ENCODE peak calls at places on chromosomes 3 and 15, in eight cellular contexts. One of them, this sample, is unnamed.
A peak's percentile ranks its signal among the peaks of the same experiment; 100 is the strongest.

GRCh38 chr3:133572158-133573053 is 1.1 kb upstream of the CDV3 start:
- DNase-seq in progenitor cell of endocrine pancreas: no peak
- DNase-seq in activated T-cell treated with anti-CD3 and anti-CD28 coated beads for 1 hour: no peak
- DNase-seq in PC-9: no peak
- DNase-seq in NCI-H345: no peak
- DNase-seq in AG09309: no peak
- DNase-seq in upper lobe of right lung: no peak
- DNase-seq in GM03348: no peak
- DNase-seq in this sample: no peak

GRCh38 chr3:101253429-101253828 is 66.9 kb downstream of the IMPG2 start:
- DNase-seq in progenitor cell of endocrine pancreas: no peak
- DNase-seq in upper lobe of right lung: no peak
- DNase-seq in GM03348: no peak
- DNase-seq in AG09309: no peak
- DNase-seq in PC-9: no peak
- DNase-seq in NCI-H345: no peak
- DNase-seq in activated T-cell treated with anti-CD3 and anti-CD28 coated beads for 1 hour: no peak
- DNase-seq in this sample: no peak

GRCh38 chr15:88484781-88485246 is 17.3 kb downstream of the MRPS11 start:
- DNase-seq in PC-9: no peak
- DNase-seq in AG09309: peak; percentile 47
- DNase-seq in upper lobe of right lung: no peak
- DNase-seq in progenitor cell of endocrine pancreas: no peak
- DNase-seq in NCI-H345: no peak
- DNase-seq in GM03348: peak; percentile 78
- DNase-seq in activated T-cell treated with anti-CD3 and anti-CD28 coated beads for 1 hour: no peak
- DNase-seq in this sample: peak; percentile 21

GRCh38 chr3:184781801-184782200 is 30.2 kb upstream of the VPS8 start:
- DNase-seq in progenitor cell of endocrine pancreas: no peak
- DNase-seq in upper lobe of right lung: no peak
- DNase-seq in NCI-H345: no peak
- DNase-seq in PC-9: no peak
- DNase-seq in activated T-cell treated with anti-CD3 and anti-CD28 coated beads for 1 hour: no peak
- DNase-seq in AG09309: no peak
- DNase-seq in GM03348: no peak
- DNase-seq in this sample: no peak

GRCh38 chr3:196740476-196741400 is 1.1 kb downstream of the PAK2 start:
- DNase-seq in NCI-H345: peak; percentile 64
- DNase-seq in PC-9: no peak
- DNase-seq in activated T-cell treated with anti-CD3 and anti-CD28 coated beads for 1 hour: no peak
- DNase-seq in AG09309: no peak
- DNase-seq in upper lobe of right lung: peak; percentile 61
- DNase-seq in GM03348: peak; percentile 56
- DNase-seq in progenitor cell of endocrine pancreas: no peak
- DNase-seq in this sample: peak; percentile 48

GRCh38 chr15:54803139-54803808 is 393.5 kb downstream of the RSL24D1 start:
- DNase-seq in activated T-cell treated with anti-CD3 and anti-CD28 coated beads for 1 hour: no peak
- DNase-seq in PC-9: no peak
- DNase-seq in GM03348: no peak
- DNase-seq in AG09309: no peak
- DNase-seq in NCI-H345: no peak
- DNase-seq in upper lobe of right lung: no peak
- DNase-seq in progenitor cell of endocrine pancreas: no peak
- DNase-seq in this sample: no peak

GRCh38 chr15:90097475-90097874 is 4.8 kb downstream of the IDH2 start:
- DNase-seq in GM03348: no peak
- DNase-seq in upper lobe of right lung: no peak
- DNase-seq in PC-9: no peak
- DNase-seq in progenitor cell of endocrine pancreas: no peak
- DNase-seq in NCI-H345: no peak
- DNase-seq in AG09309: no peak
- DNase-seq in activated T-cell treated with anti-CD3 and anti-CD28 coated beads for 1 hour: peak; percentile 34
- DNase-seq in this sample: no peak

GRCh38 chr3:196643201-196643749 is 3.8 kb downstream of the NRROS start:
- DNase-seq in NCI-H345: no peak
- DNase-seq in progenitor cell of endocrine pancreas: no peak
- DNase-seq in activated T-cell treated with anti-CD3 and anti-CD28 coated beads for 1 hour: no peak
- DNase-seq in upper lobe of right lung: peak; percentile 82
- DNase-seq in GM03348: no peak
- DNase-seq in AG09309: no peak
- DNase-seq in PC-9: no peak
- DNase-seq in this sample: no peak

GRCh38 chr3:24583004-24583403 is 88.4 kb upstream of the THRB start:
- DNase-seq in GM03348: peak; percentile 39
- DNase-seq in progenitor cell of endocrine pancreas: no peak
- DNase-seq in AG09309: no peak
- DNase-seq in NCI-H345: no peak
- DNase-seq in PC-9: no peak
- DNase-seq in upper lobe of right lung: no peak
- DNase-seq in activated T-cell treated with anti-CD3 and anti-CD28 coated beads for 1 hour: no peak
- DNase-seq in this sample: no peak

GRCh38 chr3:30618508-30618907 is 12.1 kb downstream of the TGFBR2 start:
- DNase-seq in PC-9: no peak
- DNase-seq in upper lobe of right lung: no peak
- DNase-seq in GM03348: no peak
- DNase-seq in activated T-cell treated with anti-CD3 and anti-CD28 coated beads for 1 hour: no peak
- DNase-seq in progenitor cell of endocrine pancreas: no peak
- DNase-seq in AG09309: no peak
- DNase-seq in NCI-H345: no peak
- DNase-seq in this sample: no peak

GRCh38 chr3:133488785-133489367 is 84.6 kb upstream of the CDV3 start:
- DNase-seq in NCI-H345: no peak
- DNase-seq in GM03348: peak; percentile 68
- DNase-seq in PC-9: peak; percentile 54
- DNase-seq in upper lobe of right lung: no peak
- DNase-seq in progenitor cell of endocrine pancreas: no peak
- DNase-seq in activated T-cell treated with anti-CD3 and anti-CD28 coated beads for 1 hour: no peak
- DNase-seq in AG09309: peak; percentile 33
- DNase-seq in this sample: peak; percentile 73

GRCh38 chr3:186932281-186933181 is 2.2 kb downstream of the ST6GAL1 start:
- DNase-seq in activated T-cell treated with anti-CD3 and anti-CD28 coated beads for 1 hour: no peak
- DNase-seq in GM03348: no peak
- DNase-seq in NCI-H345: peak; percentile 3
- DNase-seq in progenitor cell of endocrine pancreas: no peak
- DNase-seq in AG09309: no peak
- DNase-seq in upper lobe of right lung: no peak
- DNase-seq in PC-9: no peak
- DNase-seq in this sample: no peak

GRCh38 chr3:132417695-132418520 is 606 bp downstream of the DNAJC13 start:
- DNase-seq in PC-9: peak; percentile 72
- DNase-seq in GM03348: peak; percentile 66
- DNase-seq in activated T-cell treated with anti-CD3 and anti-CD28 coated beads for 1 hour: no peak
- DNase-seq in NCI-H345: peak; percentile 21
- DNase-seq in AG09309: no peak
- DNase-seq in upper lobe of right lung: peak; percentile 81
- DNase-seq in progenitor cell of endocrine pancreas: no peak
- DNase-seq in this sample: peak; percentile 66

GRCh38 chr15:92917606-92918407 is 17.7 kb downstream of the CHD2 start:
- DNase-seq in NCI-H345: peak; percentile 88
- DNase-seq in progenitor cell of endocrine pancreas: peak; percentile 76
- DNase-seq in activated T-cell treated with anti-CD3 and anti-CD28 coated beads for 1 hour: peak; percentile 89
- DNase-seq in upper lobe of right lung: peak; percentile 90
- DNase-seq in GM03348: peak; percentile 79
- DNase-seq in PC-9: peak; percentile 88
- DNase-seq in AG09309: peak; percentile 73
- DNase-seq in this sample: peak; percentile 87

GRCh38 chr3:195956577-195956976 is 48.2 kb upstream of the TNK2 start:
- DNase-seq in activated T-cell treated with anti-CD3 and anti-CD28 coated beads for 1 hour: no peak
- DNase-seq in upper lobe of right lung: no peak
- DNase-seq in AG09309: no peak
- DNase-seq in progenitor cell of endocrine pancreas: no peak
- DNase-seq in NCI-H345: no peak
- DNase-seq in GM03348: no peak
- DNase-seq in PC-9: no peak
- DNase-seq in this sample: no peak

GRCh38 chr15:82174471-82174870 is 88.1 kb downstream of the EFL1 start:
- DNase-seq in upper lobe of right lung: no peak
- DNase-seq in activated T-cell treated with anti-CD3 and anti-CD28 coated beads for 1 hour: no peak
- DNase-seq in PC-9: no peak
- DNase-seq in NCI-H345: no peak
- DNase-seq in progenitor cell of endocrine pancreas: no peak
- DNase-seq in GM03348: peak; percentile 8
- DNase-seq in AG09309: no peak
- DNase-seq in this sample: peak; percentile 84

GRCh38 chr15:100334015-100334414 is 7.8 kb downstream of the ADAMTS17 start:
- DNase-seq in GM03348: no peak
- DNase-seq in activated T-cell treated with anti-CD3 and anti-CD28 coated beads for 1 hour: no peak
- DNase-seq in AG09309: no peak
- DNase-seq in NCI-H345: no peak
- DNase-seq in upper lobe of right lung: no peak
- DNase-seq in PC-9: no peak
- DNase-seq in progenitor cell of endocrine pancreas: no peak
- DNase-seq in this sample: no peak

GRCh38 chr3:57597973-57598351 is 818 bp upstream of the ARF4 start:
- DNase-seq in progenitor cell of endocrine pancreas: no peak
- DNase-seq in activated T-cell treated with anti-CD3 and anti-CD28 coated beads for 1 hour: peak; percentile 19
- DNase-seq in GM03348: peak; percentile 19
- DNase-seq in AG09309: no peak
- DNase-seq in NCI-H345: no peak
- DNase-seq in upper lobe of right lung: no peak
- DNase-seq in PC-9: no peak
- DNase-seq in this sample: no peak

GRCh38 chr3:13280856-13281656 is 139.1 kb downstream of the NUP210 start:
- DNase-seq in progenitor cell of endocrine pancreas: no peak
- DNase-seq in AG09309: no peak
- DNase-seq in upper lobe of right lung: peak; percentile 62
- DNase-seq in NCI-H345: no peak
- DNase-seq in activated T-cell treated with anti-CD3 and anti-CD28 coated beads for 1 hour: no peak
- DNase-seq in PC-9: no peak
- DNase-seq in GM03348: no peak
- DNase-seq in this sample: no peak

GRCh38 chr15:75049392-75049791 is 26.0 kb downstream of the PPCDC start:
- DNase-seq in AG09309: no peak
- DNase-seq in activated T-cell treated with anti-CD3 and anti-CD28 coated beads for 1 hour: no peak
- DNase-seq in GM03348: no peak
- DNase-seq in NCI-H345: peak; percentile 61
- DNase-seq in progenitor cell of endocrine pancreas: no peak
- DNase-seq in upper lobe of right lung: peak; percentile 89
- DNase-seq in PC-9: no peak
- DNase-seq in this sample: no peak

GRCh38 chr15:100201376-100202280 is 140.1 kb downstream of the ADAMTS17 start:
- DNase-seq in progenitor cell of endocrine pancreas: no peak
- DNase-seq in NCI-H345: no peak
- DNase-seq in GM03348: no peak
- DNase-seq in PC-9: no peak
- DNase-seq in upper lobe of right lung: no peak
- DNase-seq in AG09309: no peak
- DNase-seq in activated T-cell treated with anti-CD3 and anti-CD28 coated beads for 1 hour: no peak
- DNase-seq in this sample: peak; percentile 76

GRCh38 chr3:94413721-94414106 is 350.9 kb downstream of the NSUN3 start:
- DNase-seq in GM03348: peak; percentile 37
- DNase-seq in NCI-H345: no peak
- DNase-seq in activated T-cell treated with anti-CD3 and anti-CD28 coated beads for 1 hour: no peak
- DNase-seq in progenitor cell of endocrine pancreas: no peak
- DNase-seq in AG09309: no peak
- DNase-seq in upper lobe of right lung: no peak
- DNase-seq in PC-9: no peak
- DNase-seq in this sample: peak; percentile 92

GRCh38 chr15:72999586-72999985 is 52.7 kb upstream of the NEO1 start:
- DNase-seq in upper lobe of right lung: no peak
- DNase-seq in activated T-cell treated with anti-CD3 and anti-CD28 coated beads for 1 hour: no peak
- DNase-seq in AG09309: no peak
- DNase-seq in GM03348: no peak
- DNase-seq in PC-9: no peak
- DNase-seq in progenitor cell of endocrine pancreas: no peak
- DNase-seq in NCI-H345: no peak
- DNase-seq in this sample: no peak

GRCh38 chr3:30438121-30438520 is 168.3 kb upstream of the TGFBR2 start:
- DNase-seq in upper lobe of right lung: no peak
- DNase-seq in NCI-H345: no peak
- DNase-seq in activated T-cell treated with anti-CD3 and anti-CD28 coated beads for 1 hour: no peak
- DNase-seq in AG09309: no peak
- DNase-seq in PC-9: no peak
- DNase-seq in progenitor cell of endocrine pancreas: no peak
- DNase-seq in GM03348: no peak
- DNase-seq in this sample: no peak

GRCh38 chr3:121834079-121834730 is 655 bp downstream of the IQCB1 start:
- DNase-seq in AG09309: no peak
- DNase-seq in progenitor cell of endocrine pancreas: no peak
- DNase-seq in NCI-H345: peak; percentile 33
- DNase-seq in PC-9: peak; percentile 21
- DNase-seq in GM03348: peak; percentile 35
- DNase-seq in upper lobe of right lung: no peak
- DNase-seq in activated T-cell treated with anti-CD3 and anti-CD28 coated beads for 1 hour: no peak
- DNase-seq in this sample: no peak

GRCh38 chr15:65532738-65533051 is 2.4 kb downstream of the HACD3 start:
- DNase-seq in upper lobe of right lung: no peak
- DNase-seq in PC-9: no peak
- DNase-seq in progenitor cell of endocrine pancreas: no peak
- DNase-seq in NCI-H345: peak; percentile 13
- DNase-seq in AG09309: no peak
- DNase-seq in GM03348: no peak
- DNase-seq in activated T-cell treated with anti-CD3 and anti-CD28 coated beads for 1 hour: no peak
- DNase-seq in this sample: peak; percentile 52

GRCh38 chr3:42752441-42752840 is 20.6 kb downstream of the CCDC13 start:
- DNase-seq in activated T-cell treated with anti-CD3 and anti-CD28 coated beads for 1 hour: no peak
- DNase-seq in PC-9: no peak
- DNase-seq in GM03348: no peak
- DNase-seq in NCI-H345: no peak
- DNase-seq in upper lobe of right lung: no peak
- DNase-seq in AG09309: no peak
- DNase-seq in progenitor cell of endocrine pancreas: no peak
- DNase-seq in this sample: no peak

GRCh38 chr3:133293397-133294107 is 106.3 kb upstream of the BFSP2 start:
- DNase-seq in progenitor cell of endocrine pancreas: no peak
- DNase-seq in GM03348: no peak
- DNase-seq in AG09309: no peak
- DNase-seq in PC-9: no peak
- DNase-seq in NCI-H345: no peak
- DNase-seq in activated T-cell treated with anti-CD3 and anti-CD28 coated beads for 1 hour: no peak
- DNase-seq in upper lobe of right lung: no peak
- DNase-seq in this sample: peak; percentile 22

GRCh38 chr3:26308454-26308853 is 314.1 kb upstream of the LRRC3B start:
- DNase-seq in GM03348: no peak
- DNase-seq in activated T-cell treated with anti-CD3 and anti-CD28 coated beads for 1 hour: no peak
- DNase-seq in progenitor cell of endocrine pancreas: no peak
- DNase-seq in PC-9: no peak
- DNase-seq in AG09309: no peak
- DNase-seq in NCI-H345: no peak
- DNase-seq in upper lobe of right lung: no peak
- DNase-seq in this sample: no peak

GRCh38 chr3:130900959-130901358 is 7.1 kb downstream of the ATP2C1 start:
- DNase-seq in NCI-H345: no peak
- DNase-seq in PC-9: no peak
- DNase-seq in GM03348: no peak
- DNase-seq in AG09309: no peak
- DNase-seq in activated T-cell treated with anti-CD3 and anti-CD28 coated beads for 1 hour: no peak
- DNase-seq in upper lobe of right lung: no peak
- DNase-seq in progenitor cell of endocrine pancreas: no peak
- DNase-seq in this sample: peak; percentile 10

GRCh38 chr3:64010199-64010598 is 13.1 kb downstream of the PSMD6 start:
- DNase-seq in upper lobe of right lung: no peak
- DNase-seq in progenitor cell of endocrine pancreas: no peak
- DNase-seq in AG09309: no peak
- DNase-seq in GM03348: no peak
- DNase-seq in PC-9: no peak
- DNase-seq in NCI-H345: no peak
- DNase-seq in activated T-cell treated with anti-CD3 and anti-CD28 coated beads for 1 hour: no peak
- DNase-seq in this sample: no peak

GRCh38 chr15:79329186-79329611 is 18.3 kb downstream of the TMED3 start:
- DNase-seq in NCI-H345: peak; percentile 9
- DNase-seq in activated T-cell treated with anti-CD3 and anti-CD28 coated beads for 1 hour: no peak
- DNase-seq in GM03348: peak; percentile 15
- DNase-seq in progenitor cell of endocrine pancreas: no peak
- DNase-seq in upper lobe of right lung: no peak
- DNase-seq in PC-9: peak; percentile 4
- DNase-seq in AG09309: no peak
- DNase-seq in this sample: peak; percentile 79

GRCh38 chr3:94522488-94522887 is 459.6 kb downstream of the NSUN3 start:
- DNase-seq in PC-9: no peak
- DNase-seq in AG09309: no peak
- DNase-seq in NCI-H345: no peak
- DNase-seq in progenitor cell of endocrine pancreas: no peak
- DNase-seq in upper lobe of right lung: no peak
- DNase-seq in GM03348: no peak
- DNase-seq in activated T-cell treated with anti-CD3 and anti-CD28 coated beads for 1 hour: no peak
- DNase-seq in this sample: no peak

This sample was measured in astrocyte.